ENCODE peak calls at places on chromosomes 16 and 17, in seven cellular contexts. One of them, this sample, is unnamed.

GRCh38 chr16:65618335-65618734 is 496.5 kb upstream of the CDH11 start:
- DNase-seq in NCI-H2081: no peak
- DNase-seq in dorsolateral prefrontal cortex: no peak
- DNase-seq in NCI-H2171 treated with DMSO at 0.1 percent for 48 hours: no peak
- DNase-seq in activated CD8-positive, alpha-beta memory T cell treated with anti-CD3 and anti-CD28 coated beads for 1 hour: no peak
- DNase-seq in effector memory CD4-positive, alpha-beta T cell: no peak
- DNase-seq in left kidney: peak; percentile 46
- DNase-seq in this sample: no peak

GRCh38 chr17:70127221-70127873 is 42.0 kb upstream of the KCNJ2 start:
- DNase-seq in left kidney: peak; percentile 13
- DNase-seq in effector memory CD4-positive, alpha-beta T cell: no peak
- DNase-seq in dorsolateral prefrontal cortex: no peak
- DNase-seq in activated CD8-positive, alpha-beta memory T cell treated with anti-CD3 and anti-CD28 coated beads for 1 hour: no peak
- DNase-seq in NCI-H2171 treated with DMSO at 0.1 percent for 48 hours: no peak
- DNase-seq in NCI-H2081: no peak
- DNase-seq in this sample: no peak

GRCh38 chr16:28192811-28193529 is 18.8 kb downstream of the XPO6 start:
- DNase-seq in dorsolateral prefrontal cortex: no peak
- DNase-seq in left kidney: no peak
- DNase-seq in activated CD8-positive, alpha-beta memory T cell treated with anti-CD3 and anti-CD28 coated beads for 1 hour: peak; percentile 57
- DNase-seq in effector memory CD4-positive, alpha-beta T cell: peak; percentile 66
- DNase-seq in NCI-H2171 treated with DMSO at 0.1 percent for 48 hours: no peak
- DNase-seq in NCI-H2081: no peak
- DNase-seq in this sample: peak; percentile 28

GRCh38 chr17:33192961-33193911 is 99.9 kb downstream of the ASIC2 start:
- DNase-seq in NCI-H2081: no peak
- DNase-seq in NCI-H2171 treated with DMSO at 0.1 percent for 48 hours: no peak
- DNase-seq in effector memory CD4-positive, alpha-beta T cell: no peak
- DNase-seq in left kidney: no peak
- DNase-seq in activated CD8-positive, alpha-beta memory T cell treated with anti-CD3 and anti-CD28 coated beads for 1 hour: no peak
- DNase-seq in dorsolateral prefrontal cortex: no peak
- DNase-seq in this sample: no peak

GRCh38 chr16:3965781-3966582 is 85.5 kb upstream of the CREBBP start:
- DNase-seq in effector memory CD4-positive, alpha-beta T cell: no peak
- DNase-seq in left kidney: no peak
- DNase-seq in activated CD8-positive, alpha-beta memory T cell treated with anti-CD3 and anti-CD28 coated beads for 1 hour: no peak
- DNase-seq in NCI-H2171 treated with DMSO at 0.1 percent for 48 hours: no peak
- DNase-seq in NCI-H2081: no peak
- DNase-seq in dorsolateral prefrontal cortex: no peak
- DNase-seq in this sample: no peak

GRCh38 chr16:67767953-67768352 is 38.4 kb downstream of the RANBP10 start:
- DNase-seq in NCI-H2081: no peak
- DNase-seq in effector memory CD4-positive, alpha-beta T cell: no peak
- DNase-seq in dorsolateral prefrontal cortex: no peak
- DNase-seq in activated CD8-positive, alpha-beta memory T cell treated with anti-CD3 and anti-CD28 coated beads for 1 hour: no peak
- DNase-seq in NCI-H2171 treated with DMSO at 0.1 percent for 48 hours: no peak
- DNase-seq in left kidney: no peak
- DNase-seq in this sample: no peak

GRCh38 chr17:80192268-80192667 is 22.4 kb downstream of the CARD14 start:
- DNase-seq in NCI-H2081: no peak
- DNase-seq in left kidney: peak; percentile 65
- DNase-seq in dorsolateral prefrontal cortex: no peak
- DNase-seq in NCI-H2171 treated with DMSO at 0.1 percent for 48 hours: no peak
- DNase-seq in activated CD8-positive, alpha-beta memory T cell treated with anti-CD3 and anti-CD28 coated beads for 1 hour: no peak
- DNase-seq in effector memory CD4-positive, alpha-beta T cell: no peak
- DNase-seq in this sample: no peak

GRCh38 chr17:1937461-1937860 is 87.7 kb downstream of the RTN4RL1 start:
- DNase-seq in NCI-H2171 treated with DMSO at 0.1 percent for 48 hours: no peak
- DNase-seq in activated CD8-positive, alpha-beta memory T cell treated with anti-CD3 and anti-CD28 coated beads for 1 hour: no peak
- DNase-seq in dorsolateral prefrontal cortex: no peak
- DNase-seq in left kidney: no peak
- DNase-seq in NCI-H2081: no peak
- DNase-seq in effector memory CD4-positive, alpha-beta T cell: no peak
- DNase-seq in this sample: no peak

GRCh38 chr16:86355538-86355937 is 154.8 kb upstream of the FOXF1 start:
- DNase-seq in NCI-H2081: no peak
- DNase-seq in left kidney: no peak
- DNase-seq in dorsolateral prefrontal cortex: no peak
- DNase-seq in NCI-H2171 treated with DMSO at 0.1 percent for 48 hours: no peak
- DNase-seq in effector memory CD4-positive, alpha-beta T cell: no peak
- DNase-seq in activated CD8-positive, alpha-beta memory T cell treated with anti-CD3 and anti-CD28 coated beads for 1 hour: no peak
- DNase-seq in this sample: no peak

GRCh38 chr16:11105038-11105903 is 150.7 kb downstream of the SOCS1 start:
- DNase-seq in NCI-H2171 treated with DMSO at 0.1 percent for 48 hours: peak; percentile 96
- DNase-seq in NCI-H2081: no peak
- DNase-seq in dorsolateral prefrontal cortex: no peak
- DNase-seq in effector memory CD4-positive, alpha-beta T cell: no peak
- DNase-seq in activated CD8-positive, alpha-beta memory T cell treated with anti-CD3 and anti-CD28 coated beads for 1 hour: no peak
- DNase-seq in left kidney: peak; percentile 72
- DNase-seq in this sample: peak; percentile 66

GRCh38 chr17:1107777-1108559 is 71.8 kb downstream of the ABR start:
- DNase-seq in effector memory CD4-positive, alpha-beta T cell: no peak
- DNase-seq in NCI-H2081: no peak
- DNase-seq in activated CD8-positive, alpha-beta memory T cell treated with anti-CD3 and anti-CD28 coated beads for 1 hour: no peak
- DNase-seq in left kidney: no peak
- DNase-seq in dorsolateral prefrontal cortex: no peak
- DNase-seq in NCI-H2171 treated with DMSO at 0.1 percent for 48 hours: no peak
- DNase-seq in this sample: no peak

GRCh38 chr17:76032073-76032779 is 5.1 kb upstream of the EVPL start:
- DNase-seq in dorsolateral prefrontal cortex: no peak
- DNase-seq in NCI-H2171 treated with DMSO at 0.1 percent for 48 hours: peak; percentile 6
- DNase-seq in effector memory CD4-positive, alpha-beta T cell: no peak
- DNase-seq in NCI-H2081: peak; percentile 88
- DNase-seq in left kidney: peak; percentile 26
- DNase-seq in activated CD8-positive, alpha-beta memory T cell treated with anti-CD3 and anti-CD28 coated beads for 1 hour: no peak
- DNase-seq in this sample: no peak

GRCh38 chr17:33118391-33118790 is 126.7 kb downstream of the SPACA3 start:
- DNase-seq in dorsolateral prefrontal cortex: no peak
- DNase-seq in activated CD8-positive, alpha-beta memory T cell treated with anti-CD3 and anti-CD28 coated beads for 1 hour: no peak
- DNase-seq in effector memory CD4-positive, alpha-beta T cell: no peak
- DNase-seq in left kidney: no peak
- DNase-seq in NCI-H2171 treated with DMSO at 0.1 percent for 48 hours: no peak
- DNase-seq in NCI-H2081: no peak
- DNase-seq in this sample: no peak

GRCh38 chr16:85199069-85199725 is 86.9 kb upstream of the CIBAR2 start:
- DNase-seq in dorsolateral prefrontal cortex: no peak
- DNase-seq in NCI-H2081: no peak
- DNase-seq in left kidney: no peak
- DNase-seq in NCI-H2171 treated with DMSO at 0.1 percent for 48 hours: no peak
- DNase-seq in activated CD8-positive, alpha-beta memory T cell treated with anti-CD3 and anti-CD28 coated beads for 1 hour: no peak
- DNase-seq in effector memory CD4-positive, alpha-beta T cell: no peak
- DNase-seq in this sample: no peak

GRCh38 chr16:87233928-87234327 is 83.3 kb downstream of the C16orf95 start:
- DNase-seq in dorsolateral prefrontal cortex: no peak
- DNase-seq in activated CD8-positive, alpha-beta memory T cell treated with anti-CD3 and anti-CD28 coated beads for 1 hour: no peak
- DNase-seq in effector memory CD4-positive, alpha-beta T cell: no peak
- DNase-seq in NCI-H2081: no peak
- DNase-seq in left kidney: peak; percentile 60
- DNase-seq in NCI-H2171 treated with DMSO at 0.1 percent for 48 hours: no peak
- DNase-seq in this sample: no peak

GRCh38 chr17:57713140-57713539 is 32.0 kb downstream of the CCDC182 start:
- DNase-seq in NCI-H2171 treated with DMSO at 0.1 percent for 48 hours: no peak
- DNase-seq in effector memory CD4-positive, alpha-beta T cell: no peak
- DNase-seq in dorsolateral prefrontal cortex: no peak
- DNase-seq in activated CD8-positive, alpha-beta memory T cell treated with anti-CD3 and anti-CD28 coated beads for 1 hour: no peak
- DNase-seq in left kidney: peak; percentile 35
- DNase-seq in NCI-H2081: no peak
- DNase-seq in this sample: no peak

GRCh38 chr17:45311762-45312476 is 4.9 kb downstream of the MAP3K14 start:
- DNase-seq in left kidney: peak; percentile 35
- DNase-seq in activated CD8-positive, alpha-beta memory T cell treated with anti-CD3 and anti-CD28 coated beads for 1 hour: peak; percentile 39
- DNase-seq in NCI-H2081: peak; percentile 24
- DNase-seq in NCI-H2171 treated with DMSO at 0.1 percent for 48 hours: no peak
- DNase-seq in effector memory CD4-positive, alpha-beta T cell: peak; percentile 56
- DNase-seq in dorsolateral prefrontal cortex: no peak
- DNase-seq in this sample: no peak

GRCh38 chr17:48672340-48672739 is 46.2 kb upstream of the HOXB9 start:
- DNase-seq in dorsolateral prefrontal cortex: no peak
- DNase-seq in effector memory CD4-positive, alpha-beta T cell: no peak
- DNase-seq in NCI-H2171 treated with DMSO at 0.1 percent for 48 hours: no peak
- DNase-seq in NCI-H2081: no peak
- DNase-seq in activated CD8-positive, alpha-beta memory T cell treated with anti-CD3 and anti-CD28 coated beads for 1 hour: no peak
- DNase-seq in left kidney: no peak
- DNase-seq in this sample: no peak

GRCh38 chr17:66724581-66725341 is 110.2 kb upstream of the CACNG5 start:
- DNase-seq in effector memory CD4-positive, alpha-beta T cell: no peak
- DNase-seq in NCI-H2081: peak; percentile 88
- DNase-seq in left kidney: peak; percentile 53
- DNase-seq in activated CD8-positive, alpha-beta memory T cell treated with anti-CD3 and anti-CD28 coated beads for 1 hour: no peak
- DNase-seq in dorsolateral prefrontal cortex: no peak
- DNase-seq in NCI-H2171 treated with DMSO at 0.1 percent for 48 hours: no peak
- DNase-seq in this sample: no peak

GRCh38 chr16:3149630-3150345 is 15.0 kb downstream of the ZNF213 start:
- DNase-seq in effector memory CD4-positive, alpha-beta T cell: peak; percentile 20
- DNase-seq in NCI-H2171 treated with DMSO at 0.1 percent for 48 hours: peak; percentile 17
- DNase-seq in left kidney: peak; percentile 87
- DNase-seq in NCI-H2081: peak; percentile 23
- DNase-seq in activated CD8-positive, alpha-beta memory T cell treated with anti-CD3 and anti-CD28 coated beads for 1 hour: no peak
- DNase-seq in dorsolateral prefrontal cortex: no peak
- DNase-seq in this sample: no peak